ENCODE peak calls at places on chromosomes 11 and 22, in six cellular contexts. V, R, M, W, F and C are unnamed samples.

GRCh38 chr11:93579187-93579773 is 36.1 kb upstream of the SMCO4 start:
- DNase-seq in V (no peak), R (no peak), M (no peak), W (no peak), F (no peak), C (no peak)

GRCh38 chr11:62999649-63000048 is 14.9 kb upstream of the SLC22A6 start:
- DNase-seq in V (no peak), R (no peak), M (no peak), W (no peak), F (no peak), C (no peak)

GRCh38 chr11:22192642-22193347 is at the start of gene ANO5:
- DNase-seq in V (no peak), R (no peak), M (peak; percentile 82), W (peak; percentile 2), F (no peak), C (peak; percentile 61)

GRCh38 chr11:119782021-119782420 is 53.0 kb upstream of the NECTIN1 start:
- DNase-seq in V (no peak), R (no peak), M (peak; percentile 44), W (no peak), F (no peak), C (no peak)

GRCh38 chr11:123430736-123431356 is 777 bp downstream of the GRAMD1B start:
- DNase-seq in V (peak; percentile 79), R (no peak), M (peak; percentile 64), W (peak; percentile 61), F (no peak), C (peak; percentile 47)

GRCh38 chr11:65920035-65920802 is 993 bp downstream of the DRAP1 start:
- DNase-seq in V (peak; percentile 26), R (no peak), M (no peak), W (no peak), F (no peak), C (no peak)

GRCh38 chr11:77152846-77153245 is 24.8 kb downstream of the MYO7A start:
- DNase-seq in V (no peak), R (no peak), M (no peak), W (no peak), F (no peak), C (no peak)

GRCh38 chr11:1194231-1194976 is 28.5 kb upstream of the MUC5B start:
- DNase-seq in V (no peak), R (no peak), M (peak; percentile 3), W (no peak), F (no peak), C (no peak)

GRCh38 chr11:128694618-128695481 is 978 bp downstream of the FLI1 start:
- DNase-seq in V (peak; percentile 39), R (no peak), M (peak; percentile 59), W (peak; percentile 42), F (no peak), C (no peak)

GRCh38 chr11:1153951-1154487 is 3.7 kb upstream of the MUC5AC start:
- DNase-seq in V (peak; percentile 99), R (no peak), M (no peak), W (no peak), F (peak; percentile 82), C (no peak)

GRCh38 chr11:118152552-118153471 is at the start of gene SCN4B:
- DNase-seq in V (peak; percentile 54), R (no peak), M (peak; percentile 81), W (peak; percentile 38), F (no peak), C (peak; percentile 30)

GRCh38 chr22:44133161-44133560 is 47.6 kb upstream of the PARVG start:
- DNase-seq in V (no peak), R (no peak), M (no peak), W (no peak), F (no peak), C (no peak)

GRCh38 chr11:12193515-12194336 is 83.3 kb downstream of the MICAL2 start:
- DNase-seq in V (no peak), R (no peak), M (no peak), W (no peak), F (no peak), C (no peak)

GRCh38 chr11:2523821-2524391 is 79.1 kb downstream of the KCNQ1 start:
- DNase-seq in V (no peak), R (no peak), M (peak; percentile 8), W (no peak), F (no peak), C (no peak)

GRCh38 chr22:20021196-20022181 is 579 bp downstream of the TANGO2 start:
- DNase-seq in V (peak; percentile 45), R (no peak), M (no peak), W (no peak), F (peak; percentile 48), C (no peak)

GRCh38 chr22:28299760-28300159 is 379.9 kb downstream of the TTC28 start:
- DNase-seq in V (no peak), R (no peak), M (no peak), W (no peak), F (peak; percentile 16), C (no peak)

GRCh38 chr11:30255637-30256036 is 24.8 kb downstream of the FSHB start:
- DNase-seq in V (no peak), R (no peak), M (no peak), W (no peak), F (no peak), C (no peak)

GRCh38 chr11:130160460-130161090 is 993 bp downstream of the ST14 start:
- DNase-seq in V (no peak), R (no peak), M (no peak), W (no peak), F (no peak), C (no peak)

GRCh38 chr11:64372021-64372420 is 13.1 kb downstream of the RPS6KA4 start:
- DNase-seq in V (no peak), R (no peak), M (no peak), W (no peak), F (no peak), C (no peak)

GRCh38 chr11:72239296-72239848 is 4.6 kb downstream of the PHOX2A start:
- DNase-seq in V (peak; percentile 78), R (no peak), M (peak; percentile 62), W (no peak), F (no peak), C (peak; percentile 52)

GRCh38 chr11:62340269-62340901 is 3.1 kb downstream of the ASRGL1 start:
- DNase-seq in V (peak; percentile 37), R (no peak), M (peak; percentile 69), W (peak; percentile 35), F (peak; percentile 5), C (peak; percentile 8)

GRCh38 chr11:45864041-45864440 is 16.8 kb downstream of the CRY2 start:
- DNase-seq in V (no peak), R (no peak), M (no peak), W (no peak), F (no peak), C (no peak)

GRCh38 chr11:81870066-81870412 is 863.6 kb downstream of the FAM181B start:
- DNase-seq in V (no peak), R (no peak), M (no peak), W (no peak), F (no peak), C (no peak)

GRCh38 chr11:76671626-76672309 is 1.2 kb upstream of the LRRC32 start:
- DNase-seq in V (no peak), R (no peak), M (no peak), W (no peak), F (no peak), C (no peak)

GRCh38 chr11:123559418-123559817 is 95.0 kb downstream of the SCN3B start:
- DNase-seq in V (peak; percentile 18), R (no peak), M (no peak), W (peak; percentile 38), F (no peak), C (no peak)

GRCh38 chr11:92960886-92961285 is 8.6 kb upstream of the MTNR1B start:
- DNase-seq in V (no peak), R (no peak), M (no peak), W (no peak), F (no peak), C (no peak)

GRCh38 chr11:102396708-102397563 is 49.9 kb downstream of the BIRC2 start:
- DNase-seq in V (no peak), R (no peak), M (no peak), W (no peak), F (no peak), C (no peak)

GRCh38 chr22:31692186-31692886 is 30.3 kb upstream of the PISD start:
- DNase-seq in V (peak; percentile 64), R (no peak), M (no peak), W (no peak), F (no peak), C (no peak)

GRCh38 chr11:65156926-65157325 is 13.1 kb upstream of the SPDYC start:
- DNase-seq in V (no peak), R (no peak), M (no peak), W (no peak), F (no peak), C (no peak)

GRCh38 chr11:74546752-74547151 is 45.6 kb upstream of the POLD3 start:
- DNase-seq in V (no peak), R (no peak), M (no peak), W (no peak), F (no peak), C (peak; percentile 19)

GRCh38 chr11:1486054-1486825 is at the start of gene MOB2:
- DNase-seq in V (no peak), R (peak; percentile 2), M (peak; percentile 38), W (no peak), F (no peak), C (no peak)

GRCh38 chr11:63719987-63720386 is 38.7 kb downstream of the RTN3 start:
- DNase-seq in V (no peak), R (no peak), M (no peak), W (no peak), F (no peak), C (no peak)

GRCh38 chr11:123407124-123407995 is 22.7 kb upstream of the GRAMD1B start:
- DNase-seq in V (peak; percentile 72), R (peak; percentile 62), M (peak; percentile 78), W (peak; percentile 40), F (no peak), C (peak; percentile 84)

GRCh38 chr11:82191690-82192089 is 542.0 kb downstream of the FAM181B start:
- DNase-seq in V (no peak), R (peak; percentile 86), M (no peak), W (no peak), F (no peak), C (no peak)

GRCh38 chr11:22798890-22799289 is 30.7 kb downstream of the SVIP start:
- DNase-seq in V (no peak), R (no peak), M (no peak), W (no peak), F (no peak), C (no peak)

GRCh38 chr11:30316237-30316636 is 6.7 kb upstream of the ARL14EP start:
- DNase-seq in V (no peak), R (no peak), M (no peak), W (no peak), F (no peak), C (no peak)

GRCh38 chr22:19590696-19591095 is 66.5 kb upstream of the CLDN5 start:
- DNase-seq in V (no peak), R (no peak), M (no peak), W (no peak), F (no peak), C (no peak)

GRCh38 chr22:30222321-30222720 is 24.2 kb downstream of the LIF start:
- DNase-seq in V (no peak), R (no peak), M (no peak), W (no peak), F (no peak), C (no peak)